ENCODE peak calls at places on chromosomes 5 and 9, in nine cellular contexts. D, Y, U, F, V, Q, R, P and G are unnamed samples.

GRCh38 chr5:72064801-72065570 is 42.3 kb upstream of the MAP1B start:
- DNase-seq in D (no peak), Y (no peak), U (no peak), F (no peak), V (no peak), Q (no peak), R (no peak), P (no peak), G (no peak)

GRCh38 chr9:133787749-133788015 is 49.5 kb upstream of the SARDH start:
- DNase-seq in D (peak; percentile 77), Y (peak; percentile 76), U (no peak), F (peak; percentile 76), V (peak; percentile 79), Q (no peak), R (no peak), P (no peak), G (peak; percentile 57)

GRCh38 chr5:79774171-79774854 is 84.7 kb downstream of the CMYA5 start:
- DNase-seq in D (no peak), Y (no peak), U (peak; percentile 44), F (peak; percentile 81), V (no peak), Q (no peak), R (peak; percentile 57), P (no peak), G (peak; percentile 78)

GRCh38 chr9:126057869-126058467 is 268.7 kb upstream of the MVB12B start:
- DNase-seq in D (no peak), Y (no peak), U (no peak), F (peak; percentile 45), V (no peak), Q (no peak), R (no peak), P (no peak), G (no peak)

GRCh38 chr9:99873531-99873930 is 32.9 kb upstream of the STX17 start:
- DNase-seq in D (no peak), Y (no peak), U (no peak), F (no peak), V (no peak), Q (no peak), R (no peak), P (no peak), G (no peak)

GRCh38 chr5:116521173-116521872 is 53.3 kb downstream of the SEMA6A start:
- DNase-seq in D (no peak), Y (no peak), U (no peak), F (peak; percentile 11), V (no peak), Q (no peak), R (no peak), P (peak; percentile 41), G (no peak)

GRCh38 chr5:143311428-143311827 is 92.1 kb downstream of the NR3C1 start:
- DNase-seq in D (no peak), Y (no peak), U (no peak), F (no peak), V (no peak), Q (no peak), R (no peak), P (no peak), G (no peak)

GRCh38 chr5:10876345-10876744 is 115.3 kb upstream of the DAP start:
- DNase-seq in D (no peak), Y (no peak), U (no peak), F (no peak), V (no peak), Q (peak; percentile 26), R (no peak), P (no peak), G (no peak)

GRCh38 chr9:76200315-76200714 is 193.9 kb downstream of the RFK start:
- DNase-seq in D (no peak), Y (no peak), U (no peak), F (no peak), V (no peak), Q (no peak), R (no peak), P (no peak), G (no peak)

GRCh38 chr5:10556331-10556807 is 7.5 kb upstream of the ANKRD33B start:
- DNase-seq in D (no peak), Y (no peak), U (no peak), F (no peak), V (no peak), Q (no peak), R (no peak), P (no peak), G (no peak)

GRCh38 chr5:174084691-174085154 is 39.2 kb downstream of the NSG2 start:
- DNase-seq in D (no peak), Y (no peak), U (no peak), F (no peak), V (no peak), Q (no peak), R (no peak), P (no peak), G (no peak)

GRCh38 chr9:124340219-124341069 is 74.8 kb downstream of the PSMB7 start:
- DNase-seq in D (no peak), Y (no peak), U (no peak), F (no peak), V (peak; percentile 24), Q (no peak), R (no peak), P (no peak), G (no peak)

GRCh38 chr9:132410642-132411041 is 631 bp downstream of the CFAP77 start:
- DNase-seq in D (no peak), Y (no peak), U (no peak), F (no peak), V (no peak), Q (no peak), R (no peak), P (no peak), G (no peak)

GRCh38 chr5:129078247-129078646 is 16.3 kb upstream of the ISOC1 start:
- DNase-seq in D (no peak), Y (no peak), U (no peak), F (no peak), V (no peak), Q (no peak), R (no peak), P (no peak), G (no peak)

GRCh38 chr9:99445920-99446319 is 223.8 kb downstream of the SEC61B start:
- DNase-seq in D (no peak), Y (no peak), U (no peak), F (no peak), V (no peak), Q (no peak), R (no peak), P (no peak), G (no peak)

GRCh38 chr5:35073168-35073567 is 25.4 kb upstream of the AGXT2 start:
- DNase-seq in D (no peak), Y (no peak), U (no peak), F (no peak), V (no peak), Q (no peak), R (no peak), P (no peak), G (no peak)

GRCh38 chr9:94613003-94613402 is 19.4 kb upstream of the FBP2 start:
- DNase-seq in D (no peak), Y (no peak), U (no peak), F (no peak), V (no peak), Q (no peak), R (no peak), P (no peak), G (no peak)
- TF ChIP-seq CTCF in D (no peak), Y (no peak), U (no peak), F (no peak), V (no peak), Q (no peak), R (no peak), P (no peak), G (no peak)

DNA sequence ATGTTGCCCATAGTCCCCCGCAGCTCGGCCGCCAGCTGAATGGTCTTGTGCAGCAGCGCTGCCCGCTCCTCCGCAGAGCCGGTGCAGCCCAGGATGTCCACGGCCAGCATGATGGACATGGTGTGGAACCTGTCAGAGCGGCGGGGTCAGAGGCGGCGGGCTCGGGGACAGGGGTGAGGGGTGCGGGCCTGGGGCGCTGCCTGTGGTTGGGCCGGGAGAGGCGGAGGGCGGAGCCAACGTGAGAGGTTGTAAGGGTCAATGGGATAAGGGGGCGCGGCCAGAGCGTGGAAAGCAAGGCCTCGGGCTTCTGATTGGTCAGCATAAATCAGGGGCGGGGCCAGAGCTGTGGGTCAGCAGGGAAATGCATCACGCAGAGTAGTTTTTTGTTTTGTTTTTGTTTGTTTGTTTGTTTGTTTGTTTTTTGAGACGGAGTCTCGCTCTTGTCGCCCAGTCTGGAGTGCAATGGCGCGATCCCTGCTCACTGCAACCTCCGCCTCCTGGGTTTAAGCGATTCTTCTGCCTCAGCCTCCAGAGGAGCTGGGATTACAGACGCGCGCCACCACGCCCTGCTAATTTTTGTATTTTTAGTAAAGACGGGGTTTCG is 6.8 kb upstream of the TOR2A start:
- DNase-seq in D (peak; percentile 54), Y (peak; percentile 80), U (peak; percentile 61), F (no peak), V (peak; percentile 89), Q (peak; percentile 87), R (no peak), P (peak; percentile 79), G (peak; percentile 78)
- H3K4me3 ChIP-seq in D (no peak overlapping the region), Y (no peak overlapping the region), U (no peak overlapping the region), F (peak overlapping the region; percentile 30), V (peak overlapping the region; percentile 26), Q (no peak overlapping the region), R (no peak overlapping the region), P (peak overlapping the region; percentile 44), G (no peak overlapping the region)

DNA sequence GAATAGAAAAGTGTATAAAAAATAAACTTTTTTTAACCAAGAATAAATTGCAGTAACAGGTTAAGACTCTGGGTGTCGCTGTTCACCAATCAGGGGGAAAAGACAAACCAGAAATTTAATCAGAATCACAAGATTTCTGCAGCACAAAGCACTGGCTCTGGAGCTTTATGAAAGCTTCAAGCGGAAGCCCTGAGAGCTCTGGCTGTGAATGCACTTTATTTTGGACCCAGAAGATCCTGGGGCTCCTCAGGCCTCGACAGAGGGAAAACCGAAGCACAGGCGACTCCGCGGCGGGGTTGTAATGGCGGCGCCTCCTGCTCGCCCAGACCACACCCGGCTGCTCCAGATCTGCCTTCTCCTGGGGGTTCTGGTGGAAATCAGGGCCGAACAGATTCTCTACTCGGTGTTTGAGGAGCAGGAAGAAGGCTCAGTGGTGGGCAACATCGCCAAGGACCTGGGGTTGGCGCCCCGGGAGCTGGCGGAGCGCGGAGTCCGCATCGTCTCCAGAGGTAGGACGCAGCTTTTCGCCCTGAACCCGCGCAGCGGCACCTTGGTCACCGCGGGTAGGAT is at the start of gene PCDHGA4:
- DNase-seq in D (no peak), Y (no peak), U (no peak), F (no peak), V (no peak), Q (no peak), R (no peak), P (no peak), G (no peak)
- H3K9me3 ChIP-seq in D (peaks cover 40% of the 10 kb centered on the region), Y (no peaks in the 10 kb centered on the region), U (peaks cover 4% of the 10 kb centered on the region), F (peaks cover 45% of the 10 kb centered on the region), V (peaks cover 83% of the 10 kb centered on the region), Q (peaks cover 2% of the 10 kb centered on the region), R (peaks cover 74% of the 10 kb centered on the region), P (no peaks in the 10 kb centered on the region), G (no peaks in the 10 kb centered on the region)

DNA sequence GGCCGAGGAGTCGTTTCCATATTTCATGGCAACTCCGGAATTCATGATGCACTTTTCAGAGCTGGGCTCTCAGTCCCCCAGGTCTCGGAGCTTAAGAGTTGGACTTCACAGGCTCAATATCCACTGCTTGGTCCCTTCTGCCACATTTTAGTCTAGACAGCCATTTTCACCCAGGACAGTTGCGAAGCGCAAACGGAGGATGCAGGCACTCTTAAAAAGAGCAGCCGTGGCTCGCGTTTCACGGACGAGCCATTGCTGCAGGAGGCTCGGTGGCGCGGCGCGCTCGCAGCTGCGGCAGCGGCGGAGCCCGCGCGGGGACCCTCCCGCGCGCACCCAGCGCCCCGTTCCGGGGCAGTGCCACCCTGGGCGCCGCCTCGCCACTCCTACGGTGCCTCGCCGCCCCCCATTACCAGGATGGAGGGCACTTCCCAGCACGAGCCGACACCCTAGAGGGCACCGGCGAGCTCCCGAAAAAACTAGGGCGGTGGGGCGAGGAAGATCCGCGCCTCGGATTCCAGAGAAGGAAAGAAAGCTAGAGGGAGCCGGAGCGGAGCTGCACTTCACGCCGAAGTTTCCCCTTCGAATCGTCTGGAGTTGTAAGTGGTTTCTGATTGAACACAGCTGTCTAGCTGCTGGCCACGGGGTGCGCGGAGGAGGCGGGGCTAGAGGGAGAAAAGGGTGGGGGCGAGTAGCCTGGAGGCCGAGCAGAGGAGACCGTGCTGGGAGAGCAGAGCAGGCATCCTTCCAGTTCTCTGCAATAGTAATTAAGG is 140.3 kb downstream of the TSSK1B start:
- DNase-seq in D (peak; percentile 88), Y (peak; percentile 80), U (peak; percentile 88), F (peak; percentile 87), V (peak; percentile 90), Q (peak; percentile 86), R (peak; percentile 84), P (peak; percentile 94), G (peak; percentile 50)
- TF ChIP-seq CTCF in D (no peak), Y (no peak), U (no peak), F (peak; percentile 28), V (no peak), Q (no peak), R (no peak), P (peak; percentile 50), G (no peak)